ENCODE peak calls at places on chromosomes 4 and X, in four cellular contexts. R is GM23248; X is CD4-positive, CD25-positive, alpha-beta regulatory T cell; P is DND-41. L is an unnamed sample. For H3K27me3, the result is how much of the 10 kb centered on the place peaks cover.

GRCh38 chr4:134251322-134251721 is 49.7 kb upstream of the PABPC4L start:
- DNase-seq in R (no peak), X (no peak), P (no peak), L (no peak)

GRCh38 chr4:188015025-188015778 is 19.6 kb downstream of the ZFP42 start:
- DNase-seq in R (no peak), X (no peak), P (no peak), L (no peak)

GRCh38 chr4:37639551-37640293 is 46.5 kb downstream of the RELL1 start:
- DNase-seq in R (no peak), X (no peak), P (no peak), L (no peak)

GRCh38 chrX:10050481-10050880 is 83.3 kb downstream of the CLDN34 start:
- DNase-seq in X (no peak), R (no peak), P (no peak), L (no peak)

GRCh38 chrX:10326578-10326977 is 169.8 kb downstream of the CLCN4 start:
- DNase-seq in X (no peak), R (peak), P (no peak), L (no peak)

GRCh38 chr4:100022792-100023222 is 72.7 kb upstream of the H2AZ1 start:
- DNase-seq in P (no peak), R (no peak), X (no peak), L (no peak)

GRCh38 chr4:125123710-125124109 is 191.0 kb upstream of the FAT4 start:
- DNase-seq in R (peak), X (no peak), P (no peak), L (no peak)

GRCh38 chr4:172011196-172011595 is 198.0 kb downstream of the GALNTL6 start:
- DNase-seq in R (no peak), P (no peak), X (no peak), L (no peak)

GRCh38 chrX:20829665-20830481 is 544.3 kb upstream of the CNKSR2 start:
- DNase-seq in X (no peak), R (peak), P (no peak), L (no peak)

GRCh38 chr4:177596035-177596434 is 153.8 kb upstream of the AGA start:
- DNase-seq in R (peak), X (peak), P (peak), L (no peak)

GRCh38 chr4:107740950-107741701 is 21.1 kb upstream of the PAPSS1 start:
- DNase-seq in R (peak), P (no peak), X (no peak), L (no peak)

GRCh38 chr4:21113496-21114213 is 413.4 kb downstream of the PACRGL start:
- DNase-seq in X (no peak), P (no peak), R (peak), L (no peak)

GRCh38 chrX:18833071-18833731 is 125.8 kb downstream of the PPEF1 start:
- DNase-seq in X (no peak), R (peak), P (no peak), L (no peak)

GRCh38 chr4:7141151-7141550 is 51.2 kb upstream of the SORCS2 start:
- DNase-seq in X (no peak), R (no peak), P (no peak), L (no peak)

GRCh38 chrX:149527705-149528104 is 13.1 kb upstream of the EOLA1 start:
- DNase-seq in P (peak), R (peak), X (peak), L (no peak)

DNA sequence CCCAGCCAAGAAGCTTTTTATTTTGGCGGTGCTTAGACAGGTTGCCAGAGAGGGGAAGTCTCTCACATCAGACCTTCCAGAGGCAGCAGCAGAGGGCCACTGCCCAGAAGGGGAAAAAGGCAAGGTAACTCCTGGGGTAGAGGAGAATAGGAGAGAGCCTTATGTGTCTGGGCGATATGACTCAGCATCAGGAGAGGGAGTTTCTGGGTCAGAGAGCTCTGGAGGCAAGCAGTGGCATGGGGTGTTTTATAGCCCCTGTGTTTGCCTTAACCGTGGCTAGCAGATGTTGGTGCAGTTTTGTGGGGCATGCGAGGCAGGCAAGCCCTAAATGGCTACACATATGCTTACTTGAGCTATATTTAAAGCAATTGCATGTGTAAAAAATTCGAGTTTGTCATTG is 8.3 kb upstream of the ZXDB start:
- DNase-seq in R (peak), P (no peak), X (no peak), L (no peak)
- H3K27me3 ChIP-seq in R (under half), P (under half), X (under half), L (under half)

GRCh38 chrX:11754958-11755645 is 2.9 kb upstream of the MSL3 start:
- DNase-seq in X (no peak), P (no peak), R (no peak), L (no peak)
- H3K4me3 ChIP-seq in X (no peak), P (no peak), R (no peak), L (no peak)

DNA sequence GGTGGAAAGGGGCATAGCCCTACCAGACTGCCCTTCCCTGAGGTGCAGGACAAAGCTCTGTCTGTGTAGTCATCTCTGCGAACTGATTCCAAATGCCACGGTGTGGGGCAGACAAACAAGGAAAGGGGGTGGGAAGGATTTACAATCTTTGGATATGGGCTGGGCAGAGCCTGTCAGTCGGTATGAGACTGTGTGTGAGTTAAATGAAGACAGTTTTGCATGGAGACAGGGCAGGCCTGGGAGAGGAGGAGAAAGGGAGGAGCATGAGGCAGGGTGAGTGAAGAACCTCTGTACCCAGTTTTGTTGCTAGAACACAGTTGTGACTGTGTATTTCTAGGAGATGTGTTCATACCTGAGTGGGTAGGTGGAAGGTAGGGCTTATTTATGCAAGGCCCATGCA is 59.4 kb upstream of the MSN start:
- DNase-seq in P (no peak), R (no peak), X (no peak), L (no peak)
- H3K27ac ChIP-seq in P (no peak), R (no peak), X (no peak), L (no peak)

DNA sequence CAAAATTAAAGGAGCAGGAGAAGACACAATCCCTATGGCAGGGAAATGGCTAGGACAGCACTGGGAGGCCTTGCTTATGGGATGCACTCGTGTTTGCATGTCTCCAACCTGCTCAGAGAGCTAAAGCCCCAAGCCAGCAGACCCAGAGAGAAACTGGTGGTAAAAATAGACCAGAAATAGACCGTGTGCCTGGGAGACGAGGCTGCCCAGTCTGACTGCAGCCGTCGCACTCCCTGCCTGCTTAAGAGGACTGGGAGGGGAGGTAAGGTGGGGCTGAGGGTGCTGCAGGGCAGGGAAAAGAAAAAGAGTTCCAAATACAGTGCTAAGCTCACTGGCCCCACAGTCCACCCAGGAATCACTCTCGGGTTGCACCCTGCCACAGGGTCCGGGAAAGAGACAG is 633.5 kb downstream of the BCOR start:
- DNase-seq in P (no peak), R (no peak), X (no peak), L (no peak)
- H3K27me3 ChIP-seq in P (under half), R (under half), X (under half), L (under half)

GRCh38 chr4:133146192-133146573 is 2.9 kb upstream of the PCDH10 start:
- DNase-seq in X (no peak), R (no peak), P (no peak), L (no peak)
- H3K4me3 ChIP-seq in X (no peak), R (peak), P (no peak), L (no peak)